ENCODE peak calls at places on chromosome 22, in eight cellular contexts. H is aorta, W is lower lobe of right lung, C is K562, M is psoas muscle, B is thyroid gland, Q is spleen, K is fibroblast of lung. N is an unnamed sample.
A peak's percentile ranks its signal among the peaks of the same experiment; 100 is the strongest.

GRCh38 chr22:50056214-50056972 is 1.7 kb downstream of the TTLL8 start:
- DNase-seq in B (no peak), M (no peak), Q (no peak), H (no peak), W (no peak), C (no peak), K (no peak), N (no peak)

GRCh38 chr22:19085233-19086043 is 36.8 kb downstream of the DGCR2 start:
- DNase-seq in B (no peak), M (no peak), K (peak; percentile 45), C (peak; percentile 54), W (no peak), H (no peak), Q (no peak), N (peak; percentile 51)

GRCh38 chr22:33105501-33105911 is 47.3 kb upstream of the SYN3 start:
- DNase-seq in M (no peak), H (no peak), W (no peak), B (no peak), C (no peak), Q (no peak), K (peak; percentile 6), N (no peak)

GRCh38 chr22:45036154-45036553 is 26.3 kb upstream of the PHF21B start:
- DNase-seq in W (peak; percentile 45), B (no peak), H (no peak), K (peak; percentile 59), C (no peak), Q (no peak), M (no peak), N (peak; percentile 79)

GRCh38 chr22:27195104-27195503 is 537.7 kb downstream of the MIAT start:
- DNase-seq in Q (no peak), B (peak; percentile 68), H (peak; percentile 63), M (peak; percentile 56), C (no peak), K (no peak), W (no peak), N (peak; percentile 79)

GRCh38 chr22:19062139-19062789 is 59.9 kb downstream of the DGCR2 start:
- DNase-seq in M (no peak), C (no peak), B (peak; percentile 64), Q (peak; percentile 63), K (no peak), H (no peak), W (peak; percentile 15), N (no peak)

GRCh38 chr22:50576070-50576469 is 2.2 kb downstream of the CPT1B start:
- DNase-seq in B (no peak), Q (no peak), K (peak; percentile 24), C (peak; percentile 34), M (no peak), W (no peak), H (peak; percentile 16), N (peak; percentile 72)

GRCh38 chr22:46815132-46815531 is 52.7 kb downstream of the TBC1D22A start:
- DNase-seq in M (no peak), H (peak; percentile 35), C (no peak), K (no peak), Q (no peak), W (no peak), B (no peak), N (no peak)

GRCh38 chr22:46795845-46796565 is 33.6 kb downstream of the TBC1D22A start:
- DNase-seq in C (no peak), K (no peak), W (no peak), M (no peak), Q (no peak), B (no peak), H (no peak), N (no peak)

GRCh38 chr22:28750471-28750881 is 8.6 kb downstream of the HSCB start:
- DNase-seq in C (no peak), B (no peak), Q (no peak), H (no peak), K (peak; percentile 84), W (no peak), M (no peak), N (no peak)

GRCh38 chr22:31143537-31143936 is 3.2 kb upstream of the PLA2G3 start:
- DNase-seq in C (no peak), Q (no peak), M (no peak), W (no peak), K (no peak), B (peak; percentile 63), H (no peak), N (no peak)

GRCh38 chr22:18955696-18956095 is 19.6 kb upstream of the PRODH start:
- DNase-seq in W (peak; percentile 20), M (no peak), Q (no peak), H (peak; percentile 27), C (no peak), K (no peak), B (no peak), N (no peak)

GRCh38 chr22:38868886-38869381 is 3.1 kb downstream of the CBX6 start:
- DNase-seq in W (peak; percentile 88), K (peak; percentile 50), C (peak; percentile 70), Q (peak; percentile 95), H (peak; percentile 89), M (peak; percentile 83), B (peak; percentile 87), N (peak; percentile 82)

GRCh38 chr22:29266564-29267461 is 968 bp downstream of the RHBDD3 start:
- DNase-seq in M (no peak), Q (peak; percentile 79), K (peak; percentile 13), H (no peak), C (no peak), B (no peak), W (no peak), N (peak; percentile 51)

GRCh38 chr22:45671783-45672563 is at the start of gene ATXN10:
- DNase-seq in H (peak; percentile 78), M (peak; percentile 63), Q (peak; percentile 91), K (peak; percentile 77), W (peak; percentile 71), B (peak; percentile 65), C (peak; percentile 75), N (peak; percentile 72)

GRCh38 chr22:37827056-37827455 is 3.9 kb downstream of the GALR3 start:
- DNase-seq in W (no peak), M (no peak), B (peak; percentile 56), C (no peak), H (no peak), K (peak; percentile 14), Q (no peak), N (no peak)

GRCh38 chr22:35802885-35803284 is 85.2 kb downstream of the APOL5 start:
- DNase-seq in W (no peak), B (no peak), H (no peak), C (no peak), K (no peak), M (no peak), Q (no peak), N (no peak)

GRCh38 chr22:47782461-47783075 is 1020.1 kb downstream of the TBC1D22A start:
- DNase-seq in K (no peak), W (no peak), M (no peak), Q (peak; percentile 40), C (no peak), B (no peak), H (no peak), N (no peak)

GRCh38 chr22:19955241-19956128 is 13.9 kb upstream of the TXNRD2 start:
- DNase-seq in K (no peak), C (no peak), W (peak; percentile 37), H (peak; percentile 43), B (no peak), Q (no peak), M (no peak), N (no peak)

GRCh38 chr22:32758866-32759385 is 42.6 kb upstream of the TIMP3 start:
- DNase-seq in K (peak; percentile 59), C (no peak), M (no peak), Q (no peak), W (no peak), H (no peak), B (no peak), N (no peak)

GRCh38 chr22:25747245-25747944 is 5.4 kb downstream of the MYO18B start:
- DNase-seq in C (peak; percentile 76), M (peak; percentile 90), W (no peak), K (peak; percentile 99), B (peak; percentile 2), Q (no peak), H (peak; percentile 91), N (peak; percentile 98)

GRCh38 chr22:21686193-21686608 is 20.4 kb downstream of the PPIL2 start:
- DNase-seq in H (no peak), W (no peak), M (no peak), Q (no peak), K (no peak), C (no peak), B (no peak), N (no peak)
- H3K4me1 ChIP-seq in H (no peaks in the 10 kb centered on the region), W (no peaks in the 10 kb centered on the region), M (no peaks in the 10 kb centered on the region), Q (no peaks in the 10 kb centered on the region), K (no peaks in the 10 kb centered on the region), C (peaks cover 59% of the 10 kb centered on the region), B (peaks cover 26% of the 10 kb centered on the region), N (peaks cover 2% of the 10 kb centered on the region)

DNA sequence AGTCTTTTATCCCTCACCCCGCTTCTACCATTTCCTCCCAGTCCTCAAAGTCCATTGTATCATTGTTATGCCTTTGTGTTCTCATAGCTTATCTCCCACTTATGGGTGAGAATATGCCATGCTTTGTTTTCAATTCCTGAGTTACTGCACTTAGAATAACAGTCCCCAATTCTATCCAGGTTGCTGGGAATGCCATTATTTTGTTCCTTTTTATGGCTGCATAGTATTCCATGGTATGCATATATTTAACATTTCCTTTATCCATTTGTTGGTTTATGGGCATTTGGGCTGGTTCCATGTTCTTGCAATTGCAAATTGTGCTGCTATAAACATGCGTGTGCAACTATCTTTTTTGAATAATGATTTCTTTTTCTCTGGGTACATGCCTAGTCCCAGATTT is 114.9 kb downstream of the VPREB1 start:
- DNase-seq in Q (no peak), C (no peak), H (no peak), W (no peak), B (no peak), M (no peak), K (no peak), N (no peak)
- H3K36me3 ChIP-seq in Q (no peaks in the 10 kb centered on the region), C (no peaks in the 10 kb centered on the region), H (no peaks in the 10 kb centered on the region), W (no peaks in the 10 kb centered on the region), B (no peaks in the 10 kb centered on the region), M (no peaks in the 10 kb centered on the region), K (no peaks in the 10 kb centered on the region), N (no peaks in the 10 kb centered on the region)

GRCh38 chr22:23243859-23244689 is 63.8 kb downstream of the BCR start:
- DNase-seq in H (peak; percentile 27), Q (no peak), W (no peak), K (no peak), M (no peak), B (no peak), C (peak; percentile 68), N (no peak)

GRCh38 chr22:23242473-23243001 is 62.2 kb downstream of the BCR start:
- DNase-seq in Q (no peak), C (no peak), H (peak; percentile 40), M (no peak), W (no peak), B (no peak), K (peak; percentile 58), N (peak; percentile 57)

GRCh38 chr22:23243006-23243573 is 62.8 kb downstream of the BCR start:
- DNase-seq in B (peak; percentile 27), C (peak; percentile 64), H (peak; percentile 17), K (peak; percentile 28), M (no peak), W (no peak), Q (no peak), N (peak; percentile 39)

GRCh38 chr22:23240639-23241389 is 60.5 kb downstream of the BCR start:
- DNase-seq in M (no peak), Q (no peak), B (no peak), W (no peak), C (peak; percentile 64), K (no peak), H (peak; percentile 32), N (no peak)

GRCh38 chr22:23241562-23242472 is 61.5 kb downstream of the BCR start:
- DNase-seq in W (no peak), Q (no peak), C (peak; percentile 69), B (no peak), K (no peak), M (no peak), H (peak; percentile 31), N (no peak)
- H3K4me1 ChIP-seq in W (peaks cover 26% of the 10 kb centered on the region), Q (peaks cover 82% of the 10 kb centered on the region), C (peaks cover 41% of the 10 kb centered on the region), B (peaks cover 42% of the 10 kb centered on the region), K (peaks cover 16% of the 10 kb centered on the region), M (peaks cover 12% of the 10 kb centered on the region), H (no peaks in the 10 kb centered on the region), N (peaks cover 62% of the 10 kb centered on the region)

GRCh38 chr22:24099661-24100060 is 81.6 kb upstream of the SUSD2 start:
- DNase-seq in M (no peak), H (peak; percentile 28), K (no peak), Q (peak; percentile 40), W (peak; percentile 11), B (peak; percentile 71), C (no peak), N (no peak)
- H3K36me3 ChIP-seq in M (peaks cover 84% of the 10 kb centered on the region), H (no peaks in the 10 kb centered on the region), K (peaks cover 12% of the 10 kb centered on the region), Q (peaks cover 79% of the 10 kb centered on the region), W (peaks cover 90% of the 10 kb centered on the region), B (peaks cover 57% of the 10 kb centered on the region), C (peaks cover 86% of the 10 kb centered on the region), N (no peaks in the 10 kb centered on the region)